ENCODE peak calls at places on chromosome 9, in six cellular contexts. One of them, this sample, is unnamed.

GRCh38 chr9:133054966-133055365 is 6.8 kb upstream of the CEL start:
- DNase-seq in esophagus squamous epithelium: no peak
- DNase-seq in transverse colon: no peak
- DNase-seq in uterus: no peak
- DNase-seq in heart left ventricle: peak
- DNase-seq in adrenal gland: no peak
- DNase-seq in this sample: no peak

GRCh38 chr9:19493174-19493811 is 84.5 kb downstream of the ACER2 start:
- DNase-seq in esophagus squamous epithelium: no peak
- DNase-seq in transverse colon: peak
- DNase-seq in uterus: peak
- DNase-seq in heart left ventricle: peak
- DNase-seq in adrenal gland: peak
- DNase-seq in this sample: peak

GRCh38 chr9:130903194-130904069 is 6.8 kb upstream of the QRFP start:
- DNase-seq in esophagus squamous epithelium: no peak
- DNase-seq in transverse colon: no peak
- DNase-seq in uterus: no peak
- DNase-seq in heart left ventricle: no peak
- DNase-seq in adrenal gland: no peak
- DNase-seq in this sample: no peak

GRCh38 chr9:31542384-31543055 is 841.9 kb upstream of the ACO1 start:
- DNase-seq in esophagus squamous epithelium: no peak
- DNase-seq in transverse colon: peak
- DNase-seq in uterus: no peak
- DNase-seq in heart left ventricle: no peak
- DNase-seq in adrenal gland: peak
- DNase-seq in this sample: no peak

GRCh38 chr9:134433101-134433500 is 106.8 kb downstream of the RXRA start:
- DNase-seq in esophagus squamous epithelium: no peak
- DNase-seq in transverse colon: no peak
- DNase-seq in uterus: peak
- DNase-seq in heart left ventricle: no peak
- DNase-seq in adrenal gland: no peak
- DNase-seq in this sample: peak

GRCh38 chr9:72586388-72587160 is 65.2 kb downstream of the TMC1 start:
- DNase-seq in esophagus squamous epithelium: no peak
- DNase-seq in transverse colon: peak
- DNase-seq in uterus: no peak
- DNase-seq in heart left ventricle: no peak
- DNase-seq in adrenal gland: no peak
- DNase-seq in this sample: no peak

GRCh38 chr9:100561256-100561655 is 16.6 kb upstream of the CAVIN4 start:
- DNase-seq in esophagus squamous epithelium: no peak
- DNase-seq in transverse colon: no peak
- DNase-seq in uterus: no peak
- DNase-seq in heart left ventricle: no peak
- DNase-seq in adrenal gland: no peak
- DNase-seq in this sample: no peak

GRCh38 chr9:127505396-127506116 is 54.2 kb downstream of the LRSAM1 start:
- DNase-seq in esophagus squamous epithelium: no peak
- DNase-seq in transverse colon: no peak
- DNase-seq in uterus: no peak
- DNase-seq in heart left ventricle: peak
- DNase-seq in adrenal gland: peak
- DNase-seq in this sample: no peak

GRCh38 chr9:9214052-9214451 is 1398.8 kb downstream of the PTPRD start:
- DNase-seq in esophagus squamous epithelium: no peak
- DNase-seq in transverse colon: no peak
- DNase-seq in uterus: no peak
- DNase-seq in heart left ventricle: no peak
- DNase-seq in adrenal gland: no peak
- DNase-seq in this sample: no peak

GRCh38 chr9:14323083-14323968 is 9.4 kb upstream of the NFIB start:
- DNase-seq in esophagus squamous epithelium: no peak
- DNase-seq in transverse colon: no peak
- DNase-seq in uterus: no peak
- DNase-seq in heart left ventricle: no peak
- DNase-seq in adrenal gland: no peak
- DNase-seq in this sample: no peak

GRCh38 chr9:98010450-98010849 is 27.3 kb downstream of the ANP32B start:
- DNase-seq in esophagus squamous epithelium: no peak
- DNase-seq in transverse colon: peak
- DNase-seq in uterus: no peak
- DNase-seq in heart left ventricle: no peak
- DNase-seq in adrenal gland: no peak
- DNase-seq in this sample: no peak

GRCh38 chr9:110543631-110544051 is 35.9 kb downstream of the SVEP1 start:
- DNase-seq in esophagus squamous epithelium: no peak
- DNase-seq in transverse colon: no peak
- DNase-seq in uterus: no peak
- DNase-seq in heart left ventricle: peak
- DNase-seq in adrenal gland: no peak
- DNase-seq in this sample: no peak

GRCh38 chr9:35076848-35077247 is 2.9 kb downstream of the FANCG start:
- DNase-seq in esophagus squamous epithelium: no peak
- DNase-seq in transverse colon: no peak
- DNase-seq in uterus: no peak
- DNase-seq in heart left ventricle: no peak
- DNase-seq in adrenal gland: no peak
- DNase-seq in this sample: no peak

GRCh38 chr9:35079041-35079425 is 709 bp downstream of the FANCG start:
- DNase-seq in esophagus squamous epithelium: no peak
- DNase-seq in transverse colon: no peak
- DNase-seq in uterus: no peak
- DNase-seq in heart left ventricle: no peak
- DNase-seq in adrenal gland: no peak
- DNase-seq in this sample: no peak

GRCh38 chr9:35078066-35078465 is 1.7 kb downstream of the FANCG start:
- DNase-seq in esophagus squamous epithelium: no peak
- DNase-seq in transverse colon: no peak
- DNase-seq in uterus: no peak
- DNase-seq in heart left ventricle: no peak
- DNase-seq in adrenal gland: no peak
- DNase-seq in this sample: no peak

GRCh38 chr9:35075358-35075757 is 2.9 kb upstream of the VCP start:
- DNase-seq in esophagus squamous epithelium: no peak
- DNase-seq in transverse colon: no peak
- DNase-seq in uterus: no peak
- DNase-seq in heart left ventricle: no peak
- DNase-seq in adrenal gland: no peak
- DNase-seq in this sample: no peak

GRCh38 chr9:35079426-35080341 is at the start of gene FANCG:
- DNase-seq in esophagus squamous epithelium: peak
- DNase-seq in transverse colon: peak
- DNase-seq in uterus: peak
- DNase-seq in heart left ventricle: peak
- DNase-seq in adrenal gland: peak
- DNase-seq in this sample: peak
- TF ChIP-seq POLR2A in esophagus squamous epithelium: peak
- TF ChIP-seq POLR2A in transverse colon: peak
- TF ChIP-seq POLR2A in uterus: peak
- TF ChIP-seq POLR2A in heart left ventricle: no peak
- TF ChIP-seq POLR2A in adrenal gland: peak
- TF ChIP-seq POLR2A in this sample: no peak

GRCh38 chr9:93035821-93036351 is 22.6 kb upstream of the SUSD3 start:
- DNase-seq in esophagus squamous epithelium: no peak
- DNase-seq in transverse colon: no peak
- DNase-seq in uterus: no peak
- DNase-seq in heart left ventricle: no peak
- DNase-seq in adrenal gland: no peak
- DNase-seq in this sample: no peak

GRCh38 chr9:93037476-93037971 is 21.0 kb upstream of the SUSD3 start:
- DNase-seq in esophagus squamous epithelium: no peak
- DNase-seq in transverse colon: no peak
- DNase-seq in uterus: no peak
- DNase-seq in heart left ventricle: no peak
- DNase-seq in adrenal gland: no peak
- DNase-seq in this sample: no peak

GRCh38 chr9:93035106-93035660 is 23.3 kb upstream of the SUSD3 start:
- DNase-seq in esophagus squamous epithelium: no peak
- DNase-seq in transverse colon: no peak
- DNase-seq in uterus: no peak
- DNase-seq in heart left ventricle: no peak
- DNase-seq in adrenal gland: no peak
- DNase-seq in this sample: no peak

GRCh38 chr9:93038918-93039317 is 19.6 kb upstream of the SUSD3 start:
- DNase-seq in esophagus squamous epithelium: no peak
- DNase-seq in transverse colon: no peak
- DNase-seq in uterus: no peak
- DNase-seq in heart left ventricle: no peak
- DNase-seq in adrenal gland: no peak
- DNase-seq in this sample: no peak

DNA sequence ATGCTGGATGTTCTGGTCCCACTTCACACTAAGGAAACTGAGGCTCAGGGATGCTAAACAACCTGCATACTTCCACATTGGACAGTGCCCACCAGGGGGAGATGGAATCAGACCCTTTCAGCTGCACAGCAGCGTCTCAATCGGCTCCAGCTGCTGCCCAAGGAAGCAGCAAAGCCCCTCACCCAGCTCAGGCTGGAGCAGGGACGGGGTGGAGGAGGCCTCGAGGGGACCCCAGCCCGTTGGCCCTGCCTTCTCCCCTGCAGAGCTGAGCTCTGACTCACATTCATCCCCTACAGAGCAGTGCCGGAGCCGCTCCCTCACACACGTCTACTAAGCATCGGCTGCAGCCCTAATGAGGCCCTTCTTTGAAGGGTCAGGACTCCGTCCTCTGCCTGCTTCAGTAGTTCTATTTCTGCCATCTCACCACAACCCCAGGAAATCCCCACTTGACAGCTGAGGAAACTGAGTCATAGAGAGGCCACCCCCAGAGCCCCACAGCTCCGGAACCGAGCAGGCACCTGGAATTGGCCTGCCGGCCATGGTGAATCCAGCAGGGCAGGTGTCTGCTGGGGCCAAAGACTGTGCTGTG is 21.5 kb upstream of the SUSD3 start:
- DNase-seq in esophagus squamous epithelium: no peak
- DNase-seq in transverse colon: no peak
- DNase-seq in uterus: no peak
- DNase-seq in heart left ventricle: no peak
- DNase-seq in adrenal gland: no peak
- DNase-seq in this sample: no peak
- TF ChIP-seq CTCF in esophagus squamous epithelium: no peak
- TF ChIP-seq CTCF in transverse colon: no peak
- TF ChIP-seq CTCF in uterus: no peak
- TF ChIP-seq CTCF in heart left ventricle: no peak
- TF ChIP-seq CTCF in adrenal gland: no peak
- TF ChIP-seq CTCF in this sample: no peak

DNA sequence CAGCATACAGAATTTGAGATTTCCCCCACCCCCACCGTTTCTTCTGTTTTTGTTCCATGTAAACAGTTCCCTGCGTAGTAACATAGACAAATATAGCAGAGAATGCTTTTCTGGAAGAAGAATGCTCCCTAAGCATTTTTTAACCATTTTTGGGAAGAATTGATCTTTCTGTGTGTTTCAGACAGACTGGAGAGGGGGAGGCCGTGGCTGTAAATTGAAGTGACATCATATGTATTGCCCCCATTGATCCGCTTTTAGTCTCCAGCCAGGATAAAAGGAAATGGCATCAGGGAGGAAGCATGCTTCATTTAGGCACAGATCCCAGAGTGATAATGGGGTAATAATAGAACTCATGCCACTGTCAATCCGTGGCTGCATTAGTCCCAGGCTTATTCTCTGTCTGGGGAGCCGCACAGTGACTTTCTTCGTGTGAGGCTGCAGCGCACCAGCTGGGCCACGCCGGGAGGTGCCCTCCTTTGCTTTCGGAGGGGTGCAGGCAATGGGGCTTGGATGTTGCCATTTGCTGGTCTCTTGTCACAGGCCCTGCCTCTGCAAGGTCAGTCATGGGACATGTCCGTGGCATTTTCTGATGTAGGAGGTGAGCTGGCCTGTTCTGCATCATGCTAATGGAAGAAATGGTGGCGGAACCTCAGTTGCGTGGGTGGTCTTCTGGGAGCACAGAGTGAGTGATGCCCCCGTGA is 261.5 kb downstream of the FANCC start:
- DNase-seq in esophagus squamous epithelium: no peak
- DNase-seq in transverse colon: no peak
- DNase-seq in uterus: no peak
- DNase-seq in heart left ventricle: no peak
- DNase-seq in adrenal gland: no peak
- DNase-seq in this sample: no peak
- TF ChIP-seq POLR2A in esophagus squamous epithelium: no peak
- TF ChIP-seq POLR2A in transverse colon: no peak
- TF ChIP-seq POLR2A in uterus: no peak
- TF ChIP-seq POLR2A in heart left ventricle: no peak
- TF ChIP-seq POLR2A in adrenal gland: no peak
- TF ChIP-seq POLR2A in this sample: no peak

GRCh38 chr9:104748359-104749031 is 1.0 kb downstream of the NIPSNAP3A start:
- DNase-seq in esophagus squamous epithelium: no peak
- DNase-seq in transverse colon: no peak
- DNase-seq in uterus: no peak
- DNase-seq in heart left ventricle: no peak
- DNase-seq in adrenal gland: no peak
- DNase-seq in this sample: no peak

GRCh38 chr9:104747245-104747564 is 278 bp upstream of the NIPSNAP3A start:
- DNase-seq in esophagus squamous epithelium: no peak
- DNase-seq in transverse colon: no peak
- DNase-seq in uterus: no peak
- DNase-seq in heart left ventricle: no peak
- DNase-seq in adrenal gland: no peak
- DNase-seq in this sample: no peak

GRCh38 chr9:104746285-104746684 is 1.2 kb upstream of the NIPSNAP3A start:
- DNase-seq in esophagus squamous epithelium: no peak
- DNase-seq in transverse colon: no peak
- DNase-seq in uterus: no peak
- DNase-seq in heart left ventricle: no peak
- DNase-seq in adrenal gland: no peak
- DNase-seq in this sample: no peak

GRCh38 chr9:104746798-104747197 is 685 bp upstream of the NIPSNAP3A start:
- DNase-seq in esophagus squamous epithelium: no peak
- DNase-seq in transverse colon: no peak
- DNase-seq in uterus: no peak
- DNase-seq in heart left ventricle: no peak
- DNase-seq in adrenal gland: no peak
- DNase-seq in this sample: no peak

DNA sequence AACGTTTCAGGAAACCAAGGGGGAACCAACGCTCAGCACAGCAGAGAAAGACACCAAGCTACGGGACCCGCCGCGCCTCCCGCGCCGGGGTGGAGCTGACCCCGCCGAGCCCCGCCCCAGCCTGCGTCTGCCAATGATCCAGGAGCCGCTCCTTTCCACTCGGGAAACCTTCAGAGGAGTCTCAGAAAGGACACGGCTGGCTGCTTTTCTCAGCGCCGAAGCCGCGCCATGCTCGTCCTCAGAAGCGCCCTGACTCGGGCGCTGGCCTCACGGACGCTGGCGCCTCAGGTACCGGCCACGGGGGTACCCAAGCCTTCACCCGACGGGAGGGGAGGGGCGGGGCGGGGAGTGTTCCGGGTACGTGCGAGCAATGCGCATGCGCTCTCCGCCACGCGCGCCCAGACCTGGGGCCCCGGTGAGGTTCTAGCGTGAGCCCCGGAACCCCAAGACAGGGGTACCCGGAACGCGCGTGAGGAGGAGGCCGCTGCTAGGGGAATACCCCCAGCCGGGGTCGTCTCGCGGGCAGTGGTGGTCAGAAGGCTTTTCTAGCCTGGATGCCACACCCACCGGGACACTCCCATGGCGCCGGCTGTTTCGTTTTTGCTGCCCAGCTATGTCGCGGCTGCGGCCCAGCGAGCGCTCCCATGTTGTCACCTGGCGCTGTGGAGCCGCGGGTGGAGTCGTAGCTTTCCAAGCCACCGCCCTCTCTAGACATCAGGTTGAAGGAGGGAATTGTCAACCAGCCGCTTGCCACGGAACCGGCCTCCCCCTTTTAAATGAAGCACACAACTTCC is at the start of gene NIPSNAP3A:
- DNase-seq in esophagus squamous epithelium: peak
- DNase-seq in transverse colon: peak
- DNase-seq in uterus: peak
- DNase-seq in heart left ventricle: peak
- DNase-seq in adrenal gland: peak
- DNase-seq in this sample: peak
- TF ChIP-seq CTCF in esophagus squamous epithelium: no peak
- TF ChIP-seq CTCF in transverse colon: no peak
- TF ChIP-seq CTCF in uterus: no peak
- TF ChIP-seq CTCF in heart left ventricle: no peak
- TF ChIP-seq CTCF in adrenal gland: no peak
- TF ChIP-seq CTCF in this sample: no peak